ENCODE peak calls at places on chromosome 16, in eight cellular contexts. One of them, this sample, is unnamed.

GRCh38 chr16:11359370-11359769 is 14.1 kb downstream of the RMI2 start:
- DNase-seq in fibroblast of mammary gland: peak
- DNase-seq in CD8-positive, alpha-beta T cell: no peak
- DNase-seq in AG09319: no peak
- DNase-seq in GM12892: no peak
- DNase-seq in stimulated activated naive CD8-positive, alpha-beta T cell treated with anti-CD3 and anti-CD28 coated beads, Interleukin-15, Interleukin-2, amounts not matched to agents 100 U/mL and 50 U/mL, for 24 hours: no peak
- DNase-seq in trophoblast cell: peak
- DNase-seq in T-cell: no peak
- DNase-seq in this sample: no peak

GRCh38 chr16:27692576-27692975 is 142.6 kb downstream of the KATNIP start:
- DNase-seq in fibroblast of mammary gland: no peak
- DNase-seq in CD8-positive, alpha-beta T cell: no peak
- DNase-seq in AG09319: no peak
- DNase-seq in GM12892: no peak
- DNase-seq in stimulated activated naive CD8-positive, alpha-beta T cell treated with anti-CD3 and anti-CD28 coated beads, Interleukin-15, Interleukin-2, amounts not matched to agents 100 U/mL and 50 U/mL, for 24 hours: no peak
- DNase-seq in trophoblast cell: no peak
- DNase-seq in T-cell: no peak
- DNase-seq in this sample: no peak

GRCh38 chr16:11521019-11521418 is 65.7 kb downstream of the LITAF start:
- DNase-seq in fibroblast of mammary gland: no peak
- DNase-seq in CD8-positive, alpha-beta T cell: no peak
- DNase-seq in AG09319: no peak
- DNase-seq in GM12892: no peak
- DNase-seq in stimulated activated naive CD8-positive, alpha-beta T cell treated with anti-CD3 and anti-CD28 coated beads, Interleukin-15, Interleukin-2, amounts not matched to agents 100 U/mL and 50 U/mL, for 24 hours: no peak
- DNase-seq in trophoblast cell: no peak
- DNase-seq in T-cell: no peak
- DNase-seq in this sample: no peak

GRCh38 chr16:64695684-64696083 is 426.2 kb downstream of the CDH11 start:
- DNase-seq in fibroblast of mammary gland: peak
- DNase-seq in CD8-positive, alpha-beta T cell: no peak
- DNase-seq in AG09319: no peak
- DNase-seq in GM12892: no peak
- DNase-seq in stimulated activated naive CD8-positive, alpha-beta T cell treated with anti-CD3 and anti-CD28 coated beads, Interleukin-15, Interleukin-2, amounts not matched to agents 100 U/mL and 50 U/mL, for 24 hours: no peak
- DNase-seq in trophoblast cell: no peak
- DNase-seq in T-cell: no peak
- DNase-seq in this sample: no peak

GRCh38 chr16:74073471-74073870 is 223.1 kb upstream of the PSMD7 start:
- DNase-seq in fibroblast of mammary gland: peak
- DNase-seq in CD8-positive, alpha-beta T cell: no peak
- DNase-seq in AG09319: peak
- DNase-seq in GM12892: no peak
- DNase-seq in stimulated activated naive CD8-positive, alpha-beta T cell treated with anti-CD3 and anti-CD28 coated beads, Interleukin-15, Interleukin-2, amounts not matched to agents 100 U/mL and 50 U/mL, for 24 hours: no peak
- DNase-seq in trophoblast cell: no peak
- DNase-seq in T-cell: no peak
- DNase-seq in this sample: no peak

GRCh38 chr16:27690604-27691003 is 140.7 kb downstream of the KATNIP start:
- DNase-seq in fibroblast of mammary gland: peak
- DNase-seq in CD8-positive, alpha-beta T cell: no peak
- DNase-seq in AG09319: no peak
- DNase-seq in GM12892: no peak
- DNase-seq in stimulated activated naive CD8-positive, alpha-beta T cell treated with anti-CD3 and anti-CD28 coated beads, Interleukin-15, Interleukin-2, amounts not matched to agents 100 U/mL and 50 U/mL, for 24 hours: peak
- DNase-seq in trophoblast cell: no peak
- DNase-seq in T-cell: no peak
- DNase-seq in this sample: no peak

GRCh38 chr16:75996491-75996890 is 270.2 kb upstream of the CPHXL start:
- DNase-seq in fibroblast of mammary gland: peak
- DNase-seq in CD8-positive, alpha-beta T cell: no peak
- DNase-seq in AG09319: no peak
- DNase-seq in GM12892: no peak
- DNase-seq in stimulated activated naive CD8-positive, alpha-beta T cell treated with anti-CD3 and anti-CD28 coated beads, Interleukin-15, Interleukin-2, amounts not matched to agents 100 U/mL and 50 U/mL, for 24 hours: no peak
- DNase-seq in trophoblast cell: no peak
- DNase-seq in T-cell: no peak
- DNase-seq in this sample: no peak

GRCh38 chr16:19884611-19885455 is at the start of gene GPRC5B:
- DNase-seq in fibroblast of mammary gland: no peak
- DNase-seq in CD8-positive, alpha-beta T cell: peak
- DNase-seq in AG09319: no peak
- DNase-seq in GM12892: peak
- DNase-seq in stimulated activated naive CD8-positive, alpha-beta T cell treated with anti-CD3 and anti-CD28 coated beads, Interleukin-15, Interleukin-2, amounts not matched to agents 100 U/mL and 50 U/mL, for 24 hours: peak
- DNase-seq in trophoblast cell: peak
- DNase-seq in T-cell: peak
- DNase-seq in this sample: peak

GRCh38 chr16:51164574-51164973 is 13.5 kb upstream of the SALL1 start:
- DNase-seq in fibroblast of mammary gland: no peak
- DNase-seq in CD8-positive, alpha-beta T cell: no peak
- DNase-seq in AG09319: no peak
- DNase-seq in GM12892: no peak
- DNase-seq in stimulated activated naive CD8-positive, alpha-beta T cell treated with anti-CD3 and anti-CD28 coated beads, Interleukin-15, Interleukin-2, amounts not matched to agents 100 U/mL and 50 U/mL, for 24 hours: no peak
- DNase-seq in trophoblast cell: no peak
- DNase-seq in T-cell: no peak
- DNase-seq in this sample: no peak

GRCh38 chr16:57536306-57537193 is at the start of gene CCDC102A:
- DNase-seq in fibroblast of mammary gland: no peak
- DNase-seq in CD8-positive, alpha-beta T cell: no peak
- DNase-seq in AG09319: peak
- DNase-seq in GM12892: no peak
- DNase-seq in stimulated activated naive CD8-positive, alpha-beta T cell treated with anti-CD3 and anti-CD28 coated beads, Interleukin-15, Interleukin-2, amounts not matched to agents 100 U/mL and 50 U/mL, for 24 hours: peak
- DNase-seq in trophoblast cell: no peak
- DNase-seq in T-cell: peak
- DNase-seq in this sample: peak

GRCh38 chr16:1823821-1824220 is 2.8 kb downstream of the HAGH start:
- DNase-seq in fibroblast of mammary gland: peak
- DNase-seq in CD8-positive, alpha-beta T cell: no peak
- DNase-seq in AG09319: no peak
- DNase-seq in GM12892: no peak
- DNase-seq in stimulated activated naive CD8-positive, alpha-beta T cell treated with anti-CD3 and anti-CD28 coated beads, Interleukin-15, Interleukin-2, amounts not matched to agents 100 U/mL and 50 U/mL, for 24 hours: peak
- DNase-seq in trophoblast cell: no peak
- DNase-seq in T-cell: no peak
- DNase-seq in this sample: no peak

GRCh38 chr16:64365448-64365858 is 756.4 kb downstream of the CDH11 start:
- DNase-seq in fibroblast of mammary gland: peak
- DNase-seq in CD8-positive, alpha-beta T cell: no peak
- DNase-seq in AG09319: no peak
- DNase-seq in GM12892: no peak
- DNase-seq in stimulated activated naive CD8-positive, alpha-beta T cell treated with anti-CD3 and anti-CD28 coated beads, Interleukin-15, Interleukin-2, amounts not matched to agents 100 U/mL and 50 U/mL, for 24 hours: no peak
- DNase-seq in trophoblast cell: no peak
- DNase-seq in T-cell: no peak
- DNase-seq in this sample: no peak

GRCh38 chr16:77905356-77905920 is 116.9 kb upstream of the CLEC3A start:
- DNase-seq in fibroblast of mammary gland: no peak
- DNase-seq in CD8-positive, alpha-beta T cell: no peak
- DNase-seq in AG09319: no peak
- DNase-seq in GM12892: no peak
- DNase-seq in stimulated activated naive CD8-positive, alpha-beta T cell treated with anti-CD3 and anti-CD28 coated beads, Interleukin-15, Interleukin-2, amounts not matched to agents 100 U/mL and 50 U/mL, for 24 hours: no peak
- DNase-seq in trophoblast cell: no peak
- DNase-seq in T-cell: no peak
- DNase-seq in this sample: peak

GRCh38 chr16:46850619-46851555 is 19.9 kb upstream of the C16orf87 start:
- DNase-seq in fibroblast of mammary gland: no peak
- DNase-seq in CD8-positive, alpha-beta T cell: no peak
- DNase-seq in AG09319: no peak
- DNase-seq in GM12892: no peak
- DNase-seq in stimulated activated naive CD8-positive, alpha-beta T cell treated with anti-CD3 and anti-CD28 coated beads, Interleukin-15, Interleukin-2, amounts not matched to agents 100 U/mL and 50 U/mL, for 24 hours: no peak
- DNase-seq in trophoblast cell: no peak
- DNase-seq in T-cell: no peak
- DNase-seq in this sample: no peak

GRCh38 chr16:3150346-3151218 is 15.8 kb downstream of the ZNF213 start:
- DNase-seq in fibroblast of mammary gland: peak
- DNase-seq in CD8-positive, alpha-beta T cell: peak
- DNase-seq in AG09319: peak
- DNase-seq in GM12892: peak
- DNase-seq in stimulated activated naive CD8-positive, alpha-beta T cell treated with anti-CD3 and anti-CD28 coated beads, Interleukin-15, Interleukin-2, amounts not matched to agents 100 U/mL and 50 U/mL, for 24 hours: peak
- DNase-seq in trophoblast cell: peak
- DNase-seq in T-cell: peak
- DNase-seq in this sample: peak

GRCh38 chr16:21203155-21203797 is 8.1 kb downstream of the ZP2 start:
- DNase-seq in fibroblast of mammary gland: no peak
- DNase-seq in CD8-positive, alpha-beta T cell: no peak
- DNase-seq in AG09319: no peak
- DNase-seq in GM12892: no peak
- DNase-seq in stimulated activated naive CD8-positive, alpha-beta T cell treated with anti-CD3 and anti-CD28 coated beads, Interleukin-15, Interleukin-2, amounts not matched to agents 100 U/mL and 50 U/mL, for 24 hours: no peak
- DNase-seq in trophoblast cell: no peak
- DNase-seq in T-cell: no peak
- DNase-seq in this sample: no peak

GRCh38 chr16:89117975-89118289 is 24.3 kb downstream of the ACSF3 start:
- DNase-seq in fibroblast of mammary gland: no peak
- DNase-seq in CD8-positive, alpha-beta T cell: no peak
- DNase-seq in AG09319: no peak
- DNase-seq in GM12892: no peak
- DNase-seq in stimulated activated naive CD8-positive, alpha-beta T cell treated with anti-CD3 and anti-CD28 coated beads, Interleukin-15, Interleukin-2, amounts not matched to agents 100 U/mL and 50 U/mL, for 24 hours: no peak
- DNase-seq in trophoblast cell: peak
- DNase-seq in T-cell: no peak
- DNase-seq in this sample: no peak

GRCh38 chr16:53866520-53866919 is 162.6 kb downstream of the FTO start:
- DNase-seq in fibroblast of mammary gland: no peak
- DNase-seq in CD8-positive, alpha-beta T cell: no peak
- DNase-seq in AG09319: no peak
- DNase-seq in GM12892: no peak
- DNase-seq in stimulated activated naive CD8-positive, alpha-beta T cell treated with anti-CD3 and anti-CD28 coated beads, Interleukin-15, Interleukin-2, amounts not matched to agents 100 U/mL and 50 U/mL, for 24 hours: no peak
- DNase-seq in trophoblast cell: no peak
- DNase-seq in T-cell: no peak
- DNase-seq in this sample: no peak

GRCh38 chr16:13122074-13122473 is 220.7 kb downstream of the SHISA9 start:
- DNase-seq in fibroblast of mammary gland: no peak
- DNase-seq in CD8-positive, alpha-beta T cell: no peak
- DNase-seq in AG09319: no peak
- DNase-seq in GM12892: no peak
- DNase-seq in stimulated activated naive CD8-positive, alpha-beta T cell treated with anti-CD3 and anti-CD28 coated beads, Interleukin-15, Interleukin-2, amounts not matched to agents 100 U/mL and 50 U/mL, for 24 hours: no peak
- DNase-seq in trophoblast cell: no peak
- DNase-seq in T-cell: no peak
- DNase-seq in this sample: no peak

GRCh38 chr16:85611455-85612190 is 1.5 kb upstream of the GSE1 start:
- DNase-seq in fibroblast of mammary gland: peak
- DNase-seq in CD8-positive, alpha-beta T cell: no peak
- DNase-seq in AG09319: peak
- DNase-seq in GM12892: no peak
- DNase-seq in stimulated activated naive CD8-positive, alpha-beta T cell treated with anti-CD3 and anti-CD28 coated beads, Interleukin-15, Interleukin-2, amounts not matched to agents 100 U/mL and 50 U/mL, for 24 hours: peak
- DNase-seq in trophoblast cell: peak
- DNase-seq in T-cell: peak
- DNase-seq in this sample: peak

GRCh38 chr16:23124315-23124714 is 24.9 kb downstream of the USP31 start:
- DNase-seq in fibroblast of mammary gland: peak
- DNase-seq in CD8-positive, alpha-beta T cell: no peak
- DNase-seq in AG09319: no peak
- DNase-seq in GM12892: no peak
- DNase-seq in stimulated activated naive CD8-positive, alpha-beta T cell treated with anti-CD3 and anti-CD28 coated beads, Interleukin-15, Interleukin-2, amounts not matched to agents 100 U/mL and 50 U/mL, for 24 hours: no peak
- DNase-seq in trophoblast cell: no peak
- DNase-seq in T-cell: no peak
- DNase-seq in this sample: no peak

GRCh38 chr16:81467815-81468214 is 23.2 kb downstream of the CMIP start:
- DNase-seq in fibroblast of mammary gland: no peak
- DNase-seq in CD8-positive, alpha-beta T cell: no peak
- DNase-seq in AG09319: no peak
- DNase-seq in GM12892: no peak
- DNase-seq in stimulated activated naive CD8-positive, alpha-beta T cell treated with anti-CD3 and anti-CD28 coated beads, Interleukin-15, Interleukin-2, amounts not matched to agents 100 U/mL and 50 U/mL, for 24 hours: no peak
- DNase-seq in trophoblast cell: no peak
- DNase-seq in T-cell: no peak
- DNase-seq in this sample: no peak

GRCh38 chr16:13919330-13919682 is 648 bp upstream of the ERCC4 start:
- DNase-seq in fibroblast of mammary gland: peak
- DNase-seq in CD8-positive, alpha-beta T cell: no peak
- DNase-seq in AG09319: no peak
- DNase-seq in GM12892: no peak
- DNase-seq in stimulated activated naive CD8-positive, alpha-beta T cell treated with anti-CD3 and anti-CD28 coated beads, Interleukin-15, Interleukin-2, amounts not matched to agents 100 U/mL and 50 U/mL, for 24 hours: no peak
- DNase-seq in trophoblast cell: no peak
- DNase-seq in T-cell: no peak
- DNase-seq in this sample: peak

GRCh38 chr16:23244122-23244521 is 58.0 kb upstream of the SCNN1B start:
- DNase-seq in fibroblast of mammary gland: no peak
- DNase-seq in CD8-positive, alpha-beta T cell: no peak
- DNase-seq in AG09319: no peak
- DNase-seq in GM12892: no peak
- DNase-seq in stimulated activated naive CD8-positive, alpha-beta T cell treated with anti-CD3 and anti-CD28 coated beads, Interleukin-15, Interleukin-2, amounts not matched to agents 100 U/mL and 50 U/mL, for 24 hours: no peak
- DNase-seq in trophoblast cell: no peak
- DNase-seq in T-cell: no peak
- DNase-seq in this sample: no peak

GRCh38 chr16:65312071-65312470 is 190.2 kb upstream of the CDH11 start:
- DNase-seq in fibroblast of mammary gland: peak
- DNase-seq in CD8-positive, alpha-beta T cell: no peak
- DNase-seq in AG09319: no peak
- DNase-seq in GM12892: no peak
- DNase-seq in stimulated activated naive CD8-positive, alpha-beta T cell treated with anti-CD3 and anti-CD28 coated beads, Interleukin-15, Interleukin-2, amounts not matched to agents 100 U/mL and 50 U/mL, for 24 hours: no peak
- DNase-seq in trophoblast cell: no peak
- DNase-seq in T-cell: no peak
- DNase-seq in this sample: no peak

GRCh38 chr16:3659200-3659599 is 4.7 kb downstream of the DNASE1 start:
- DNase-seq in fibroblast of mammary gland: peak
- DNase-seq in CD8-positive, alpha-beta T cell: no peak
- DNase-seq in AG09319: peak
- DNase-seq in GM12892: no peak
- DNase-seq in stimulated activated naive CD8-positive, alpha-beta T cell treated with anti-CD3 and anti-CD28 coated beads, Interleukin-15, Interleukin-2, amounts not matched to agents 100 U/mL and 50 U/mL, for 24 hours: no peak
- DNase-seq in trophoblast cell: no peak
- DNase-seq in T-cell: no peak
- DNase-seq in this sample: no peak

GRCh38 chr16:86414991-86415740 is 95.2 kb upstream of the FOXF1 start:
- DNase-seq in fibroblast of mammary gland: no peak
- DNase-seq in CD8-positive, alpha-beta T cell: no peak
- DNase-seq in AG09319: no peak
- DNase-seq in GM12892: no peak
- DNase-seq in stimulated activated naive CD8-positive, alpha-beta T cell treated with anti-CD3 and anti-CD28 coated beads, Interleukin-15, Interleukin-2, amounts not matched to agents 100 U/mL and 50 U/mL, for 24 hours: no peak
- DNase-seq in trophoblast cell: no peak
- DNase-seq in T-cell: no peak
- DNase-seq in this sample: no peak

GRCh38 chr16:70778901-70779309 is 22.1 kb downstream of the VAC14 start:
- DNase-seq in fibroblast of mammary gland: peak
- DNase-seq in CD8-positive, alpha-beta T cell: no peak
- DNase-seq in AG09319: peak
- DNase-seq in GM12892: no peak
- DNase-seq in stimulated activated naive CD8-positive, alpha-beta T cell treated with anti-CD3 and anti-CD28 coated beads, Interleukin-15, Interleukin-2, amounts not matched to agents 100 U/mL and 50 U/mL, for 24 hours: no peak
- DNase-seq in trophoblast cell: peak
- DNase-seq in T-cell: no peak
- DNase-seq in this sample: no peak

GRCh38 chr16:50697421-50697715 is 4.0 kb downstream of the NOD2 start:
- DNase-seq in fibroblast of mammary gland: no peak
- DNase-seq in CD8-positive, alpha-beta T cell: no peak
- DNase-seq in AG09319: no peak
- DNase-seq in GM12892: no peak
- DNase-seq in stimulated activated naive CD8-positive, alpha-beta T cell treated with anti-CD3 and anti-CD28 coated beads, Interleukin-15, Interleukin-2, amounts not matched to agents 100 U/mL and 50 U/mL, for 24 hours: no peak
- DNase-seq in trophoblast cell: no peak
- DNase-seq in T-cell: no peak
- DNase-seq in this sample: no peak

GRCh38 chr16:26524831-26525230 is 541.9 kb upstream of the C16orf82 start:
- DNase-seq in fibroblast of mammary gland: no peak
- DNase-seq in CD8-positive, alpha-beta T cell: no peak
- DNase-seq in AG09319: no peak
- DNase-seq in GM12892: no peak
- DNase-seq in stimulated activated naive CD8-positive, alpha-beta T cell treated with anti-CD3 and anti-CD28 coated beads, Interleukin-15, Interleukin-2, amounts not matched to agents 100 U/mL and 50 U/mL, for 24 hours: no peak
- DNase-seq in trophoblast cell: no peak
- DNase-seq in T-cell: no peak
- DNase-seq in this sample: no peak

GRCh38 chr16:67244387-67245188 is 2.7 kb downstream of the FHOD1 start:
- DNase-seq in fibroblast of mammary gland: peak
- DNase-seq in CD8-positive, alpha-beta T cell: peak
- DNase-seq in AG09319: peak
- DNase-seq in GM12892: peak
- DNase-seq in stimulated activated naive CD8-positive, alpha-beta T cell treated with anti-CD3 and anti-CD28 coated beads, Interleukin-15, Interleukin-2, amounts not matched to agents 100 U/mL and 50 U/mL, for 24 hours: peak
- DNase-seq in trophoblast cell: peak
- DNase-seq in T-cell: peak
- DNase-seq in this sample: no peak

GRCh38 chr16:30142672-30143346 is 19.8 kb upstream of the MAPK3 start:
- DNase-seq in fibroblast of mammary gland: no peak
- DNase-seq in CD8-positive, alpha-beta T cell: no peak
- DNase-seq in AG09319: no peak
- DNase-seq in GM12892: no peak
- DNase-seq in stimulated activated naive CD8-positive, alpha-beta T cell treated with anti-CD3 and anti-CD28 coated beads, Interleukin-15, Interleukin-2, amounts not matched to agents 100 U/mL and 50 U/mL, for 24 hours: no peak
- DNase-seq in trophoblast cell: peak
- DNase-seq in T-cell: no peak
- DNase-seq in this sample: peak

GRCh38 chr16:4263504-4264436 is 9.1 kb downstream of the TFAP4 start:
- DNase-seq in fibroblast of mammary gland: peak
- DNase-seq in CD8-positive, alpha-beta T cell: no peak
- DNase-seq in AG09319: peak
- DNase-seq in GM12892: no peak
- DNase-seq in stimulated activated naive CD8-positive, alpha-beta T cell treated with anti-CD3 and anti-CD28 coated beads, Interleukin-15, Interleukin-2, amounts not matched to agents 100 U/mL and 50 U/mL, for 24 hours: peak
- DNase-seq in trophoblast cell: peak
- DNase-seq in T-cell: no peak
- DNase-seq in this sample: no peak